ENCODE peak calls at places on chromosomes 3 and 15, in eight cellular contexts. One of them, this sample, is unnamed.

GRCh38 chr3:191068946-191069813 is 129.9 kb upstream of the OSTN start:
- DNase-seq in brain pericyte: no peak
- DNase-seq in aorta: no peak
- DNase-seq in fibroblast of pulmonary artery: peak
- DNase-seq in stimulated activated CD8-positive, alpha-beta memory T cell treated with anti-CD3 and anti-CD28 coated beads, Interleukin-12 subunit alpha, Interleukin-12 subunit beta, amount 100 ng/mL, for 1 hour: no peak
- DNase-seq in NCI-H460: no peak
- DNase-seq in astrocyte of the cerebellum: no peak
- DNase-seq in fibroblast of lung: no peak
- DNase-seq in this sample: no peak

GRCh38 chr3:43478380-43478779 is 143.4 kb downstream of the ANO10 start:
- DNase-seq in stimulated activated CD8-positive, alpha-beta memory T cell treated with anti-CD3 and anti-CD28 coated beads, Interleukin-12 subunit alpha, Interleukin-12 subunit beta, amount 100 ng/mL, for 1 hour: no peak
- DNase-seq in fibroblast of lung: no peak
- DNase-seq in brain pericyte: no peak
- DNase-seq in NCI-H460: no peak
- DNase-seq in fibroblast of pulmonary artery: no peak
- DNase-seq in aorta: no peak
- DNase-seq in astrocyte of the cerebellum: no peak
- DNase-seq in this sample: no peak

GRCh38 chr3:196207833-196208607 is 3.2 kb downstream of the ZDHHC19 start:
- DNase-seq in brain pericyte: no peak
- DNase-seq in stimulated activated CD8-positive, alpha-beta memory T cell treated with anti-CD3 and anti-CD28 coated beads, Interleukin-12 subunit alpha, Interleukin-12 subunit beta, amount 100 ng/mL, for 1 hour: peak
- DNase-seq in fibroblast of lung: no peak
- DNase-seq in NCI-H460: no peak
- DNase-seq in astrocyte of the cerebellum: no peak
- DNase-seq in aorta: peak
- DNase-seq in fibroblast of pulmonary artery: no peak
- DNase-seq in this sample: no peak

GRCh38 chr3:58713715-58714401 is 47.3 kb upstream of the FAM3D start:
- DNase-seq in NCI-H460: no peak
- DNase-seq in stimulated activated CD8-positive, alpha-beta memory T cell treated with anti-CD3 and anti-CD28 coated beads, Interleukin-12 subunit alpha, Interleukin-12 subunit beta, amount 100 ng/mL, for 1 hour: no peak
- DNase-seq in fibroblast of pulmonary artery: no peak
- DNase-seq in astrocyte of the cerebellum: no peak
- DNase-seq in fibroblast of lung: no peak
- DNase-seq in aorta: no peak
- DNase-seq in brain pericyte: no peak
- DNase-seq in this sample: no peak

GRCh38 chr3:171817074-171817748 is 6.9 kb upstream of the PLD1 start:
- DNase-seq in aorta: no peak
- DNase-seq in brain pericyte: no peak
- DNase-seq in stimulated activated CD8-positive, alpha-beta memory T cell treated with anti-CD3 and anti-CD28 coated beads, Interleukin-12 subunit alpha, Interleukin-12 subunit beta, amount 100 ng/mL, for 1 hour: no peak
- DNase-seq in fibroblast of pulmonary artery: no peak
- DNase-seq in NCI-H460: no peak
- DNase-seq in fibroblast of lung: no peak
- DNase-seq in astrocyte of the cerebellum: no peak
- DNase-seq in this sample: no peak

GRCh38 chr3:44132061-44132460 is 109.6 kb upstream of the TOPAZ1 start:
- DNase-seq in fibroblast of pulmonary artery: no peak
- DNase-seq in aorta: no peak
- DNase-seq in stimulated activated CD8-positive, alpha-beta memory T cell treated with anti-CD3 and anti-CD28 coated beads, Interleukin-12 subunit alpha, Interleukin-12 subunit beta, amount 100 ng/mL, for 1 hour: no peak
- DNase-seq in brain pericyte: no peak
- DNase-seq in NCI-H460: no peak
- DNase-seq in fibroblast of lung: no peak
- DNase-seq in astrocyte of the cerebellum: no peak
- DNase-seq in this sample: peak

GRCh38 chr3:147393261-147393964 is 12.9 kb downstream of the ZIC4 start:
- DNase-seq in aorta: no peak
- DNase-seq in fibroblast of lung: no peak
- DNase-seq in astrocyte of the cerebellum: no peak
- DNase-seq in brain pericyte: no peak
- DNase-seq in NCI-H460: no peak
- DNase-seq in stimulated activated CD8-positive, alpha-beta memory T cell treated with anti-CD3 and anti-CD28 coated beads, Interleukin-12 subunit alpha, Interleukin-12 subunit beta, amount 100 ng/mL, for 1 hour: no peak
- DNase-seq in fibroblast of pulmonary artery: no peak
- DNase-seq in this sample: no peak

GRCh38 chr3:103767635-103768034 is 1332.8 kb downstream of the ZPLD1 start:
- DNase-seq in fibroblast of pulmonary artery: no peak
- DNase-seq in aorta: no peak
- DNase-seq in stimulated activated CD8-positive, alpha-beta memory T cell treated with anti-CD3 and anti-CD28 coated beads, Interleukin-12 subunit alpha, Interleukin-12 subunit beta, amount 100 ng/mL, for 1 hour: no peak
- DNase-seq in brain pericyte: no peak
- DNase-seq in astrocyte of the cerebellum: no peak
- DNase-seq in fibroblast of lung: no peak
- DNase-seq in NCI-H460: no peak
- DNase-seq in this sample: no peak

GRCh38 chr15:76147906-76148553 is 88.2 kb downstream of the TMEM266 start:
- DNase-seq in NCI-H460: peak
- DNase-seq in fibroblast of pulmonary artery: peak
- DNase-seq in aorta: no peak
- DNase-seq in brain pericyte: no peak
- DNase-seq in stimulated activated CD8-positive, alpha-beta memory T cell treated with anti-CD3 and anti-CD28 coated beads, Interleukin-12 subunit alpha, Interleukin-12 subunit beta, amount 100 ng/mL, for 1 hour: peak
- DNase-seq in astrocyte of the cerebellum: no peak
- DNase-seq in fibroblast of lung: no peak
- DNase-seq in this sample: peak

GRCh38 chr15:75578206-75578947 is 738 bp downstream of the PTPN9 start:
- DNase-seq in NCI-H460: no peak
- DNase-seq in stimulated activated CD8-positive, alpha-beta memory T cell treated with anti-CD3 and anti-CD28 coated beads, Interleukin-12 subunit alpha, Interleukin-12 subunit beta, amount 100 ng/mL, for 1 hour: no peak
- DNase-seq in brain pericyte: no peak
- DNase-seq in astrocyte of the cerebellum: no peak
- DNase-seq in fibroblast of pulmonary artery: no peak
- DNase-seq in aorta: peak
- DNase-seq in fibroblast of lung: peak
- DNase-seq in this sample: peak

GRCh38 chr15:92616621-92617179 is 38.9 kb downstream of the FAM174B start:
- DNase-seq in fibroblast of pulmonary artery: peak
- DNase-seq in brain pericyte: no peak
- DNase-seq in aorta: no peak
- DNase-seq in astrocyte of the cerebellum: no peak
- DNase-seq in fibroblast of lung: peak
- DNase-seq in stimulated activated CD8-positive, alpha-beta memory T cell treated with anti-CD3 and anti-CD28 coated beads, Interleukin-12 subunit alpha, Interleukin-12 subunit beta, amount 100 ng/mL, for 1 hour: no peak
- DNase-seq in NCI-H460: no peak
- DNase-seq in this sample: no peak

GRCh38 chr3:179026636-179027035 is 45.0 kb downstream of the ZMAT3 start:
- DNase-seq in brain pericyte: no peak
- DNase-seq in NCI-H460: no peak
- DNase-seq in aorta: no peak
- DNase-seq in stimulated activated CD8-positive, alpha-beta memory T cell treated with anti-CD3 and anti-CD28 coated beads, Interleukin-12 subunit alpha, Interleukin-12 subunit beta, amount 100 ng/mL, for 1 hour: no peak
- DNase-seq in fibroblast of lung: peak
- DNase-seq in astrocyte of the cerebellum: no peak
- DNase-seq in fibroblast of pulmonary artery: peak
- DNase-seq in this sample: peak

GRCh38 chr3:187946031-187946691 is 200.9 kb upstream of the BCL6 start:
- DNase-seq in brain pericyte: no peak
- DNase-seq in aorta: no peak
- DNase-seq in stimulated activated CD8-positive, alpha-beta memory T cell treated with anti-CD3 and anti-CD28 coated beads, Interleukin-12 subunit alpha, Interleukin-12 subunit beta, amount 100 ng/mL, for 1 hour: no peak
- DNase-seq in fibroblast of pulmonary artery: peak
- DNase-seq in NCI-H460: no peak
- DNase-seq in astrocyte of the cerebellum: no peak
- DNase-seq in fibroblast of lung: peak
- DNase-seq in this sample: no peak

GRCh38 chr3:38950585-38950984 is 101.2 kb downstream of the SCN11A start:
- DNase-seq in astrocyte of the cerebellum: no peak
- DNase-seq in NCI-H460: no peak
- DNase-seq in aorta: no peak
- DNase-seq in fibroblast of pulmonary artery: no peak
- DNase-seq in stimulated activated CD8-positive, alpha-beta memory T cell treated with anti-CD3 and anti-CD28 coated beads, Interleukin-12 subunit alpha, Interleukin-12 subunit beta, amount 100 ng/mL, for 1 hour: no peak
- DNase-seq in fibroblast of lung: no peak
- DNase-seq in brain pericyte: no peak
- DNase-seq in this sample: no peak

This sample was measured in MCF 10A.